ENCODE peak calls at places on chromosomes 4 and X, in nine cellular contexts. W, J, D, P, F, A, B, L and N are unnamed samples.

GRCh38 chrX:88284844-88285243 is 462.2 kb upstream of the CPXCR1 start:
- DNase-seq in P (no peak), W (peak; percentile 58), L (no peak), D (peak; percentile 62), F (no peak), B (peak; percentile 45), A (no peak), J (no peak), N (no peak)

GRCh38 chrX:43971966-43972961 is 926 bp downstream of the NDP start:
- DNase-seq in W (no peak), F (no peak), J (no peak), P (no peak), A (peak; percentile 26), L (no peak), B (no peak), D (no peak), N (no peak)

GRCh38 chr4:185213829-185214228 is 4.4 kb downstream of the SNX25 start:
- DNase-seq in L (no peak), A (no peak), J (no peak), F (no peak), W (no peak), D (no peak), B (no peak), P (no peak), N (no peak)

GRCh38 chrX:77431227-77431626 is 16.0 kb upstream of the FGF16 start:
- DNase-seq in B (no peak), D (no peak), W (no peak), A (peak; percentile 42), L (no peak), F (peak; percentile 58), J (no peak), P (no peak), N (no peak)

GRCh38 chr4:71456841-71457240 is 118.0 kb downstream of the SLC4A4 start:
- DNase-seq in B (no peak), D (no peak), A (peak; percentile 77), L (peak; percentile 90), W (no peak), J (no peak), P (no peak), F (peak; percentile 66), N (peak; percentile 82)

GRCh38 chrX:47556045-47556623 is 4.9 kb upstream of the ARAF start:
- DNase-seq in A (peak; percentile 93), W (peak; percentile 91), J (peak; percentile 73), D (peak; percentile 89), F (peak; percentile 72), P (peak; percentile 87), B (peak; percentile 89), L (peak; percentile 92), N (peak; percentile 73)

GRCh38 chr4:159227378-159227777 is 124.5 kb downstream of the RAPGEF2 start:
- DNase-seq in L (peak; percentile 11), J (no peak), P (no peak), D (no peak), F (no peak), B (no peak), A (no peak), W (no peak), N (no peak)

GRCh38 chrX:34884693-34885277 is 57.8 kb upstream of the FAM47B start:
- DNase-seq in D (no peak), F (no peak), W (no peak), B (no peak), L (peak; percentile 71), A (peak; percentile 84), J (no peak), P (no peak), N (no peak)

GRCh38 chrX:130176354-130176776 is 4.6 kb downstream of the RAB33A start:
- DNase-seq in J (no peak), F (no peak), A (no peak), P (no peak), D (no peak), L (no peak), W (no peak), B (no peak), N (no peak)

GRCh38 chr4:93814141-93814540 is 14.4 kb upstream of the ATOH1 start:
- DNase-seq in D (no peak), B (no peak), P (no peak), J (no peak), L (no peak), F (no peak), A (no peak), W (no peak), N (no peak)

GRCh38 chr4:27090406-27090805 is 229.8 kb downstream of the STIM2 start:
- DNase-seq in D (no peak), L (no peak), F (no peak), P (no peak), B (no peak), W (no peak), J (no peak), A (no peak), N (no peak)

GRCh38 chr4:126740687-126741086 is 892.1 kb upstream of the INTU start:
- DNase-seq in J (no peak), B (no peak), F (no peak), W (no peak), L (no peak), A (no peak), P (no peak), D (no peak), N (no peak)

GRCh38 chrX:66676413-66676812 is 37.5 kb upstream of the EDA2R start:
- DNase-seq in J (no peak), A (peak; percentile 54), F (no peak), P (no peak), B (no peak), D (no peak), W (no peak), L (peak; percentile 1), N (no peak)

GRCh38 chrX:66676990-66677389 is 38.1 kb upstream of the EDA2R start:
- DNase-seq in J (no peak), W (no peak), P (no peak), L (peak; percentile 65), F (peak; percentile 62), D (no peak), B (no peak), A (peak; percentile 72), N (no peak)

GRCh38 chrX:66675541-66675940 is 36.7 kb upstream of the EDA2R start:
- DNase-seq in B (no peak), F (no peak), D (no peak), P (no peak), L (no peak), A (no peak), W (no peak), J (no peak), N (no peak)

GRCh38 chrX:66674506-66674905 is 35.6 kb upstream of the EDA2R start:
- DNase-seq in J (no peak), F (no peak), D (no peak), L (no peak), P (no peak), B (no peak), A (no peak), W (no peak), N (no peak)

DNA sequence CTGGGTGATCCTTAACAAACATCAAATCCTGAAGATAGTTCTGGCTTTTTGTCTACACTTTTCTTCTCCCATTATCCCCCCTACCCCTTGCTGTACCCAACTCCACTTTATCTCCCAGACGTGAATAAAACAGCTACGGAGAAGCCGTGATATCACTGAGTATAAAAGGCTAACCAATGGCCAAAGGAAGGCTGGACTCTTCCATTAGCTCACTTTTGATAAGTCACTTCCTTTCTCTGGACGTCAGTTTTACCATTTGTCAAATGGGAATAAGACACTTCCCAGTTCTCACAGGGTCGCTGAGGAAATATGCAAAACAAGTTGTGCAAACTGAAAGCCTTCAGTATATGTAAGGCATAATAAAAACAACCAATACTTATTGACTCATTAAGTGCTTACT is 38.6 kb upstream of the EDA2R start:
- DNase-seq in J (no peak), A (peak; percentile 36), D (no peak), P (no peak), L (peak; percentile 55), W (no peak), F (no peak), B (no peak), N (no peak)
- H3K4me3 ChIP-seq in J (no peak overlapping the region), A (no peak overlapping the region), D (no peak overlapping the region), P (no peak overlapping the region), L (no peak overlapping the region), W (no peak overlapping the region), F (no peak overlapping the region), B (no peak overlapping the region), N (peak overlapping the region; percentile 8)

DNA sequence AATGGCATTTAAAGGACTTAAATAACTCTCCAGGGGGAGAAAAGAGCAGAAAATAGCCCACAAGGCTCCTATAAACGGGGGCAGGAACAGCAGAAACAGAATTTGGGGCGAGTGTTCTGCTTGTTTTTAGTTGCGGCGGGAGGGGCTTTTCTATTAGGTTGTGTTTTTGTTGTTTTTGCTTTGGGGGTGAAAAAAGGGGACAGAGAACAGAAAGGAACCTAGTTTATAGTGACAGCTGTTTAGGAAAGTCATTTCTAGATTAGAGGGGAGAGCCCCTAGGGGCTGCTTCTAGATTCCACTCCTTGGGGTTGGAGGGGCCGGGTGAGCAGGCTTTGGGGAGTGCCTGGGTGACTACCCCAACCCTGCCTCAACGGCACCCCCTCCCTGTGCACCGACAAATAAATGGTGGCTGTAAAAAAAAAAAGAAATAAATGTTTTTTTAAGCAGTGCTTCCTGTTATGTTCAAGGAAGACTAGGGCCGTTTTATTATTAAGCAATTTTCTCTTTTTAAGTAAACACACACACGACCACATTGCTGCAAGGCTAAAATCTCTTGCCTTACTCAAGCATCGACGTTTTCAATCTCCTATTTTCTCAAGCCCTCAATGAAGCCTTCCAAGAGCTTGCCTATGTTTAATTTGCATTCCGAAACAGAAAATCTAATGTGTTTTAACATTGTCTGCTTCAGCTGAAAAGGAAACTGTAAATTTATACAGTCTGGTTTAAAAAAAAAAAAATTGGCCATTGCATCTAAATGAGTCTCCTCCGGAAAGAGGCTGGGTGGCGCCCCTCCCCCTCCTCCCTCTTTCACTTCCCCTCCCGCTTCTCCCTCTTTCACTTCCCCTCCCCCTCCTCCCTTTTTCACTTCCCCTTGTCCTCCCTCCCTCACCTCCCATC is 123.3 kb upstream of the TBL1X start:
- DNase-seq in D (peak; percentile 68), A (peak; percentile 55), W (peak; percentile 65), B (peak; percentile 48), J (no peak), F (no peak), L (no peak), P (peak; percentile 79), N (no peak)
- H3K4me3 ChIP-seq in D (peak overlapping the region; percentile 17), A (peak overlapping the region; percentile 6), W (peak overlapping the region; percentile 19), B (no peak overlapping the region), J (peak overlapping the region; percentile 64), F (peak overlapping the region; percentile 3), L (peak overlapping the region; percentile 2), P (no peak overlapping the region), N (peak overlapping the region; percentile 23)

DNA sequence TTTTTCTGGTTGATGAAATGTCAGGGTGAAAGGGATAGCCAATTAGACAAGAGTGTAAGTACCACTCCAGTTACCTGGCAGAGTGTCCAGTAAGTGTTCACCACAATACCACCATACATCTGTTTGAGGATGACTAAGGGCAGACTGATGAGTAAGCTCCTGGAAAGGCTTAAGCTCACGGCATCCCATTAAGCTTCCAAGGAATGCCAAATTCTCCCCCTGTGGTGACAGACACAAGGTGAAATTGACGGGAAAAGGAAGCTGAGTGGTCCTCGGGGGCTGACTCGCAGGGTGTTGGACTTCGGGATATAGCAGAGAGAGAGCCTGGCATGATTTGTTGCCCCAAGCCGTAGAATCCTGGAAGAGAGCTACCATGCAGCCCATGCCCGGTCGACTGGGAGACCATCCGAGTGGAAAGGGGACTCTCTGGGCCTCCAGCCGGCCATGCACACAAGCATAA is 7.6 kb upstream of the BST1 start:
- DNase-seq in P (no peak), D (no peak), A (peak; percentile 98), J (no peak), B (no peak), W (no peak), L (peak; percentile 87), F (peak; percentile 86), N (peak; percentile 96)
- H3K4me3 ChIP-seq in P (no peak overlapping the region), D (no peak overlapping the region), A (no peak overlapping the region), J (no peak overlapping the region), B (no peak overlapping the region), W (no peak overlapping the region), L (no peak overlapping the region), F (no peak overlapping the region), N (no peak overlapping the region)

GRCh38 chr4:98604723-98605122 is 53.7 kb downstream of the TSPAN5 start:
- DNase-seq in L (no peak), J (no peak), A (no peak), P (no peak), W (no peak), F (no peak), D (no peak), B (no peak), N (no peak)
- H3K4me3 ChIP-seq in L (no peak overlapping the region), J (no peak overlapping the region), A (no peak overlapping the region), P (no peak overlapping the region), W (no peak overlapping the region), F (no peak overlapping the region), D (no peak overlapping the region), B (no peak overlapping the region), N (no peak overlapping the region)